ENCODE peak calls at places on chromosomes 16 and 17, in nine cellular contexts. M, O, A, G, K, I, R, L and B are unnamed samples.

GRCh38 chr16:168424-168823 is 2.6 kb downstream of the HBM start:
- DNase-seq in M (no peak), O (no peak), A (no peak), G (no peak), K (peak), I (no peak), R (peak), L (no peak), B (no peak)

GRCh38 chr16:72561-73537 is at the start of gene RHBDF1:
- DNase-seq in M (peak), O (no peak), A (no peak), G (no peak), K (peak), I (no peak), R (no peak), L (no peak), B (no peak)

GRCh38 chr16:24670623-24671454 is 58.6 kb upstream of the TNRC6A start:
- DNase-seq in M (peak), O (peak), A (peak), G (peak), K (peak), I (peak), R (peak), L (peak), B (peak)

GRCh38 chr16:26524831-26525230 is 541.9 kb upstream of the C16orf82 start:
- DNase-seq in M (no peak), O (no peak), A (no peak), G (no peak), K (no peak), I (no peak), R (no peak), L (no peak), B (no peak)

GRCh38 chr16:4692460-4693295 is 684 bp upstream of the NUDT16L1 start:
- DNase-seq in M (no peak), O (no peak), A (no peak), G (no peak), K (no peak), I (no peak), R (no peak), L (peak), B (no peak)

GRCh38 chr16:11689031-11689840 is 21.0 kb downstream of the SNN start:
- DNase-seq in M (no peak), O (no peak), A (no peak), G (no peak), K (no peak), I (no peak), R (peak), L (peak), B (no peak)

GRCh38 chr17:46837521-46837920 is 13.9 kb upstream of the WNT9B start:
- DNase-seq in M (no peak), O (no peak), A (no peak), G (no peak), K (no peak), I (no peak), R (no peak), L (no peak), B (no peak)

GRCh38 chr16:49650603-49651002 is 205.3 kb downstream of the ZNF423 start:
- DNase-seq in M (no peak), O (no peak), A (no peak), G (no peak), K (no peak), I (no peak), R (no peak), L (no peak), B (no peak)

GRCh38 chr16:86924537-86924936 is 346.2 kb downstream of the FOXL1 start:
- DNase-seq in M (peak), O (peak), A (no peak), G (no peak), K (no peak), I (no peak), R (no peak), L (no peak), B (no peak)

GRCh38 chr17:43372273-43372911 is 26.4 kb upstream of the ARL4D start:
- DNase-seq in M (no peak), O (no peak), A (no peak), G (no peak), K (peak), I (no peak), R (peak), L (peak), B (no peak)

GRCh38 chr17:82863941-82864720 is 24.3 kb upstream of the ZNF750 start:
- DNase-seq in M (peak), O (peak), A (no peak), G (no peak), K (peak), I (no peak), R (peak), L (peak), B (peak)

GRCh38 chr17:57855391-57856035 is 5.7 kb upstream of the MRPS23 start:
- DNase-seq in M (no peak), O (no peak), A (no peak), G (no peak), K (no peak), I (no peak), R (no peak), L (no peak), B (no peak)

GRCh38 chr17:35725058-35725457 is 6.4 kb upstream of the RASL10B start:
- DNase-seq in M (no peak), O (no peak), A (no peak), G (no peak), K (no peak), I (no peak), R (no peak), L (no peak), B (no peak)

GRCh38 chr16:84096447-84097005 is 20.2 kb downstream of the MBTPS1 start:
- DNase-seq in M (no peak), O (no peak), A (no peak), G (no peak), K (no peak), I (no peak), R (no peak), L (no peak), B (no peak)

GRCh38 chr16:49800876-49801275 is 55.0 kb downstream of the ZNF423 start:
- DNase-seq in M (no peak), O (no peak), A (no peak), G (no peak), K (no peak), I (no peak), R (no peak), L (peak), B (no peak)

GRCh38 chr17:6239237-6239798 is 169.1 kb downstream of the WSCD1 start:
- DNase-seq in M (no peak), O (no peak), A (no peak), G (no peak), K (no peak), I (no peak), R (no peak), L (no peak), B (no peak)

GRCh38 chr17:31297090-31297489 is at the start of gene OMG:
- DNase-seq in M (no peak), O (no peak), A (no peak), G (no peak), K (no peak), I (no peak), R (no peak), L (no peak), B (peak)

GRCh38 chr16:56346131-56346890 is 79.0 kb downstream of the AMFR start:
- DNase-seq in M (no peak), O (no peak), A (no peak), G (no peak), K (no peak), I (no peak), R (no peak), L (no peak), B (no peak)

GRCh38 chr17:82780981-82781893 is 29.4 kb downstream of the TBCD start:
- DNase-seq in M (no peak), O (no peak), A (no peak), G (no peak), K (peak), I (no peak), R (no peak), L (no peak), B (no peak)

GRCh38 chr16:57640612-57641011 is 12.2 kb downstream of the ADGRG1 start:
- DNase-seq in M (no peak), O (no peak), A (no peak), G (no peak), K (no peak), I (no peak), R (no peak), L (no peak), B (no peak)

GRCh38 chr17:15157051-15157450 is 108.1 kb downstream of the PMP22 start:
- DNase-seq in M (peak), O (no peak), A (no peak), G (no peak), K (no peak), I (no peak), R (no peak), L (no peak), B (no peak)

GRCh38 chr16:20995711-20996110 is 95.1 kb downstream of the LYRM1 start:
- DNase-seq in M (no peak), O (no peak), A (no peak), G (no peak), K (no peak), I (no peak), R (no peak), L (no peak), B (no peak)

GRCh38 chr17:75260679-75261335 is 599 bp downstream of the GGA3 start:
- DNase-seq in M (no peak), O (no peak), A (no peak), G (no peak), K (no peak), I (no peak), R (no peak), L (no peak), B (no peak)

DNA sequence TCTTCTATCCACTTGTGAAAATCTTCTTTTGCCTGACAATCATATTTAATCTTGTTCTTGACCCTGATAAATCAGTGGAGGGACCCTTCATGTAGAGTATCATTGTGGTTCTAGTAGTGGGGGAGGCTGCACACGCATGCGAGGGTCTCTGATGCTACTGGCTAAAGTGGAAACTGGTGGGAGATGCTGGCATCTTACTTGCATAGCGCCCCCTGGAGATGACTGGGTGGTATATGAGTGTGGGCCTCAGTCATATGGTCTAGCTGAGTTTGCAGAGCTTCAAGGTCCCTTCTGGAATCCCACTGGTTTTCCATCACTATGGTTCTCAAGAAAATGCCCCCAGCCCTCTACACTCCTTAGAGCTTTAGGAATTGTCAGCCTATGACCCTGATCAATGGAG is 236.4 kb upstream of the AXIN2 start:
- DNase-seq in M (no peak), O (no peak), A (no peak), G (no peak), K (peak), I (no peak), R (no peak), L (peak), B (no peak)
- TF ChIP-seq CTCF in M (no peak), O (no peak), A (peak), G (no peak), K (peak), I (peak), R (peak), L (peak), B (no peak)

DNA sequence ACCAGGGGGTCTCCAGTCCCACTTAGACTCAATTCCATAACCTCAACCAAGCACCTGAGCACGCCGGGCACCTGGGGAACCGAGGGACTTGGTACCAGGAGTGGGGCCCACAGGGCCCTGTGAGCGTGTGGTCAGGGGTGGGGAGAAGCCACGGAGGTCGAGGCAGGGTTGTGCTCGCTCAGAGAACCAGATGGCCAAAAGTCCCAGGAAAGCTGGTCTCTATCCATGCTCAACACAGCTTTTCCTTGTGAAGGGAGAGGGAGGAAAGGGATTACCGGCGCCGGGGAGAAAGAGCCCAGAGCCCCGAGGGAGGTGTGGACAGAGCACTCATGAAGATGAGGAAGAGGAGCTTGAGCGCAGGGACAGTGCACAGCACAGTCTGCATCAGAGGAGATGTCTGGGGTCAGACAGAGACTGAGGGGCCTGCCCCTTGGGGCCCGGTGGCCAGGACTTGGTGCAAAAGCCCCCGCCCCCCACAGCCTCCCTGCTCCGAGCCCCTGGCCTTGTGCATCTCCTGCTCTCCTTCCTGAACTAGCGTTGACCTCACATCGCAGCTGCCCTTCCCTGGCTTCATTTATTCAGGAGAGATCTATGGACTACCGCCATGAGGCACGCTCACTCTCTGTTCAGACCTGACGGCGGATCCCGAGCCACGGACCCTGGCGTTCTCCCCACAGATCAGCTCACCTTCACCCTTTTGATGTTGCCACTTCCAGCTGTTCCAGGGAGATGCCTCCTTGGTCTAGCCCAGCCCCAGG is 355.4 kb upstream of the TNRC6C start:
- DNase-seq in M (no peak), O (no peak), A (no peak), G (no peak), K (no peak), I (no peak), R (no peak), L (no peak), B (no peak)
- TF ChIP-seq CTCF in M (no peak), O (no peak), A (no peak), G (no peak), K (no peak), I (no peak), R (no peak), L (no peak), B (no peak)

GRCh38 chr17:38606646-38607611 is 1.2 kb upstream of the SRCIN1 start:
- DNase-seq in M (no peak), O (no peak), A (no peak), G (no peak), K (no peak), I (no peak), R (no peak), L (no peak), B (peak)
- TF ChIP-seq CTCF in M (no peak), O (no peak), A (no peak), G (no peak), K (no peak), I (no peak), R (no peak), L (peak), B (no peak)

GRCh38 chr16:89246903-89247733 is 29.6 kb downstream of the ZNF778 start:
- DNase-seq in M (peak), O (no peak), A (peak), G (peak), K (peak), I (peak), R (peak), L (peak), B (peak)
- TF ChIP-seq CTCF in M (no peak), O (peak), A (no peak), G (no peak), K (no peak), I (no peak), R (no peak), L (no peak), B (no peak)

GRCh38 chr17:1769826-1770477 is 8.1 kb downstream of the SERPINF1 start:
- DNase-seq in M (no peak), O (no peak), A (no peak), G (peak), K (no peak), I (no peak), R (no peak), L (no peak), B (no peak)
- TF ChIP-seq CTCF in M (no peak), O (no peak), A (no peak), G (no peak), K (no peak), I (no peak), R (no peak), L (no peak), B (no peak)

GRCh38 chr17:17053446-17054379 is 11.5 kb downstream of the MPRIP start:
- DNase-seq in M (no peak), O (no peak), A (peak), G (no peak), K (no peak), I (no peak), R (no peak), L (no peak), B (no peak)

GRCh38 chr17:17057057-17057551 is 14.8 kb downstream of the MPRIP start:
- DNase-seq in M (no peak), O (no peak), A (peak), G (no peak), K (no peak), I (no peak), R (no peak), L (no peak), B (peak)

GRCh38 chr17:17056167-17056562 is 13.9 kb downstream of the MPRIP start:
- DNase-seq in M (peak), O (no peak), A (peak), G (peak), K (no peak), I (no peak), R (no peak), L (no peak), B (no peak)

GRCh38 chr17:17054636-17055035 is 12.4 kb downstream of the MPRIP start:
- DNase-seq in M (no peak), O (no peak), A (no peak), G (no peak), K (no peak), I (no peak), R (no peak), L (no peak), B (no peak)

GRCh38 chr17:17055286-17056166 is 13.3 kb downstream of the MPRIP start:
- DNase-seq in M (peak), O (no peak), A (peak), G (no peak), K (no peak), I (no peak), R (no peak), L (no peak), B (no peak)
- TF ChIP-seq CTCF in M (peak), O (peak), A (no peak), G (no peak), K (no peak), I (no peak), R (no peak), L (no peak), B (no peak)

DNA sequence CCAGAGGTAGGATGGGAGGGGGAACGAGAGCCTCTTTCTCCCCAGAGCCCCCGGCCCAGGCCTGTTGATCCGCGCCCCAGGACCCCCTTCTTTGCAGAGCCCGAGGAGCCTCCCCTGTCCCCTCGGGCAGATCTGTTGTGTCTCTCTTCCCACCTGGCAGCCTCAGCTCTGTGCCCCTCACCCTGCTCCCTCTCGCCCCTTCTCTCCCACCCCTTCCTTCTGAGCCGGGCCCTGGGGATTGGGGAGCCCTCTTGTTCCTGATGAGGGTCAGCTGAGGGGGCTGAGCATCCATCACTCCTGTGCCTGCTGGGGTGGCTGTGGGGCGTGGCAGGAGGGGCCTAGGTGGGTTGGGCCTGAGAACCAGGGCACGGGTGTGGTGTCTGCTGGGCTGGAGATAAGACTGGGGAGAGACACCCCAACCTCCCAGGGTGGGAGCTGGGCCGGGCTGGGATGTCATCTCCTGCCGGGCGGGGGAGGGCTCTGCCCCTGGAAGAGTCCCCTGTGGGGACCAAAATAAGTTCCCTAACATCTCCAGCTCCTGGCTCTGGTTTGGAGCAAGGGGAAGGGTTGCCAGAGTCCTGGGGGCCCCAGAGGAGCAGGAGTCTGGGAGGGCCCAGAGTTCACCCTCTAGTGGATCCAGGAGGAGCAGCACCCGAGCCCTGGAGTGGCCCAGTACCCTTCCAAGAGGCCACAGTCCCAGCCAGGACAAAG is 65.4 kb downstream of the MRC2 start:
- DNase-seq in M (peak), O (no peak), A (no peak), G (no peak), K (peak), I (no peak), R (no peak), L (no peak), B (no peak)
- TF ChIP-seq CTCF in M (peak), O (peak), A (peak), G (no peak), K (peak), I (peak), R (peak), L (peak), B (no peak)